ENCODE peak calls at places on chromosome 7, in four cellular contexts. Q is activated CD8-positive, alpha-beta T cell treated with anti-CD3 and anti-CD28 coated beads for 36 hours; I is hippocampal formation; H is T-helper 22 cell. M is an unnamed sample.

GRCh38 chr7:77979219-77979618 is 180.6 kb downstream of the PHTF2 start:
- DNase-seq in Q (no peak), H (no peak), I (no peak), M (no peak)

GRCh38 chr7:50142421-50143113 is 49.5 kb upstream of the ZPBP start:
- DNase-seq in H (no peak), Q (peak), I (no peak), M (no peak)

GRCh38 chr7:40697653-40698052 is 562.8 kb downstream of the SUGCT start:
- DNase-seq in I (no peak), Q (peak), H (no peak), M (no peak)

GRCh38 chr7:142248166-142249160 is 9.4 kb downstream of the PRSS58 start:
- DNase-seq in Q (no peak), I (no peak), H (no peak), M (no peak)

GRCh38 chr7:111867348-111867931 is 305.1 kb upstream of the IMMP2L start:
- DNase-seq in Q (no peak), I (no peak), H (no peak), M (no peak)

GRCh38 chr7:43785425-43785824 is 26.9 kb downstream of the BLVRA start:
- DNase-seq in I (no peak), Q (no peak), H (no peak), M (no peak)

GRCh38 chr7:11946794-11947193 is 114.8 kb upstream of the THSD7A start:
- DNase-seq in H (no peak), Q (no peak), I (no peak), M (no peak)

GRCh38 chr7:80060218-80060806 is 74.3 kb upstream of the GNAI1 start:
- DNase-seq in Q (no peak), I (no peak), H (no peak), M (no peak)

GRCh38 chr7:139181404-139181803 is 49.6 kb upstream of the UBN2 start:
- DNase-seq in H (no peak), Q (no peak), I (no peak), M (no peak)

GRCh38 chr7:33807779-33808482 is 97.4 kb upstream of the BMPER start:
- DNase-seq in H (no peak), I (no peak), Q (peak), M (no peak)

GRCh38 chr7:87152897-87153641 is 816 bp downstream of the DMTF1 start:
- DNase-seq in H (no peak), Q (peak), I (no peak), M (peak)